ENCODE peak calls at places on chromosomes 13 and 19, in five cellular contexts. H, Q, F, E and C are unnamed samples. For H3K9me2, the result is how much of the 10 kb centered on the place peaks cover.

GRCh38 chr19:16367269-16367683 is 42.6 kb downstream of the KLF2 start:
- DNase-seq in H (peak), Q (no peak), F (peak), E (no peak), C (no peak)

GRCh38 chr19:6536138-6536671 is 5.4 kb downstream of the TNFSF9 start:
- DNase-seq in H (peak), Q (peak), F (peak), E (no peak), C (peak)

GRCh38 chr19:33659835-33660234 is 38.1 kb downstream of the CHST8 start:
- DNase-seq in H (no peak), Q (no peak), F (no peak), E (no peak), C (no peak)

GRCh38 chr13:90867336-90867683 is 480.2 kb upstream of the MIR17HG start:
- DNase-seq in H (peak), Q (peak), F (peak), E (peak), C (peak)

GRCh38 chr13:23557043-23557442 is 13.2 kb upstream of the TNFRSF19 start:
- DNase-seq in H (no peak), Q (no peak), F (no peak), E (no peak), C (no peak)

GRCh38 chr19:54017266-54017665 is 25.8 kb downstream of the CACNG6 start:
- DNase-seq in H (no peak), Q (peak), F (no peak), E (no peak), C (peak)

GRCh38 chr13:19888799-19889198 is 25.4 kb upstream of the ZMYM5 start:
- DNase-seq in H (no peak), Q (no peak), F (no peak), E (no peak), C (peak)

GRCh38 chr13:113815151-113816058 is 48.5 kb downstream of the GAS6 start:
- DNase-seq in H (peak), Q (no peak), F (no peak), E (no peak), C (no peak)

GRCh38 chr13:110535526-110535925 is 26.0 kb downstream of the RAB20 start:
- DNase-seq in H (no peak), Q (no peak), F (no peak), E (no peak), C (no peak)

GRCh38 chr13:38223093-38223492 is 126.6 kb upstream of the UFM1 start:
- DNase-seq in H (no peak), Q (peak), F (no peak), E (no peak), C (peak)

DNA sequence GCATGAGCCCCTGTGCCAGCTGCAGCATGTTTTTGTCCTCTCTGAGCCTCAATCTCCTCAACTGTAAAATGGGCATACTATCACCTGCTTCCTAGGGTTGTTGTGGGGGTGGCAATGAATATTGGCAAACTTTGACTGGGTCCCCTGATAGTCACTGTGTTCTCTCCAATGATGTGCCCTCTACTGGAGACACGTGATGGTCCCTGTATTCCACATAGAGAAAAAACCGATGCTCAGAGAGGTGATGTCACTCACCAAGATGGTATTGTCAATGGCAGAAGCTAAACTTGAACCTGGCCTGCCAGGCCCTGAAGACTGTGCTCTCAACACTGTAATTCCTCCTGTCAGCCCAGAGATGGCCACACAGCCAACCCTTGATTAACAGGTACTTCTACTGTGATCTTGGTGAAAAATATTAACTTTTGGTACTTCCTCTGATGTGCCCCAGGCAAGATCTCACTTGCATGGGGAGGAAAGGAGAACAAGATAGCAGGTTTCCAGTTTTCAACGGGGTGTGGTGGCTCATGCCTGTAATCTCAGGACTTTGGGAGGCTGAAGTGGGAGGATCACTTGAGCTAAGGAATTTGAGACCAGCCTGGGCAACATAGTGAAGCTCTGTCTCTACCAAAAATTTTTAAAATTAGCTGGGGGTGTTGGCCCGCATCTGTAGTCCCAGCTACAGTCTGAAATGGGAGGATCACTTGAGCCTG is 3.6 kb downstream of the CEACAM20 start:
- DNase-seq in H (no peak), Q (peak), F (no peak), E (no peak), C (no peak)
- H3K9me2 ChIP-seq in H (under half), Q (under half), F (under half), E (under half), C (under half)

GRCh38 chr19:17811103-17811502 is 10.2 kb downstream of the INSL3 start:
- DNase-seq in H (no peak), Q (no peak), F (no peak), E (no peak), C (no peak)
- H3K9me2 ChIP-seq in H (under half), Q (under half), F (under half), E (under half), C (under half)

DNA sequence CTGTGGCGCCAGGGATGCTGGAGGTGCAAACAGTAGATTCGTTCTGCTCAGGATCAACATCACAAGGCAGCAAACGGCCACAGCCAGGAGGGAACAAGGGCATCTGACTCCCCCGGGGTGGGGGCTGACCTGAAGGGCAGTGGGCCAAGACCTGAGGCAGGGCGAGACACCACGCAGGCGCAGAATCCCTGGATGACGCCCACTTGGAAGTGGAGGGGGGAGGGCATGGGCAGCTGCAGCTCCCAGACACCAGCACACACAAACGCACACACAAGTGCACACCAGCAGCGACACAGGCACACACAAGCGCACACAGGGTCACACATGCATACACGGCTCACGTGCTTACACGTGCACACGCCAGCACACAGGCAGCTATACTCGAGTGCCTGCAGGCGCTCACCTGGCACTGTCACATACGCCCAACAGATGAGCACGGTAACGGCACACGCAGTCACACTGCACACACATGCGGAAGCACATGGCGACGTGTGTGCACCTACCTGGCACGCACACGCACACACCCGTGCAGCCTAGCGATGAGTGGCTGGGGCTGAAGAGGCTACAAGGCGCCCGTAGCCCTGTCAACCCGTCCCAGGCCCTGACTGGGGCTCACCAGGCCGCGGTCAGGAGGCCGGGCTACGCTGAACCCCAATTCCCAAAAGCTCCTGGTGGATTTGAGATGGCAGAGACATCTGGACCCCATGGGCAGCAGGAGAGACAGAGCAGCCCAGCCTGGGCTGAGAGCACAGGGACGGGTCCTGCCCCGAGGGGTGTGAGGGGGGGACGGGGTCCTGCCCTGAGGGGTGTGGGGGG is 5.5 kb downstream of the C2CD4C start:
- DNase-seq in H (no peak), Q (no peak), F (no peak), E (no peak), C (no peak)
- H3K9me2 ChIP-seq in H (under half), Q (under half), F (under half), E (under half), C (under half)

GRCh38 chr19:46021531-46022041 is 1.3 kb downstream of the PGLYRP1 start:
- DNase-seq in H (no peak), Q (peak), F (no peak), E (no peak), C (no peak)
- H3K9me2 ChIP-seq in H (under half), Q (under half), F (under half), E (under half), C (under half)

GRCh38 chr19:45636275-45636674 is 2.9 kb downstream of the EML2 start:
- DNase-seq in H (no peak), Q (no peak), F (no peak), E (no peak), C (no peak)

GRCh38 chr19:45637890-45638667 is 1.1 kb downstream of the EML2 start:
- DNase-seq in H (no peak), Q (peak), F (no peak), E (peak), C (peak)

GRCh38 chr19:45640849-45641273 is 1.7 kb upstream of the EML2 start:
- DNase-seq in H (no peak), Q (peak), F (no peak), E (no peak), C (no peak)

GRCh38 chr19:45638930-45639729 is at the start of gene EML2:
- DNase-seq in H (peak), Q (peak), F (peak), E (peak), C (peak)

GRCh38 chr19:45636902-45637301 is 2.3 kb downstream of the EML2 start:
- DNase-seq in H (no peak), Q (no peak), F (no peak), E (no peak), C (no peak)
- H3K9me2 ChIP-seq in H (under half), Q (under half), F (under half), E (under half), C (under half)

GRCh38 chr19:56109216-56109615 is 11.9 kb downstream of the ZNF787 start:
- DNase-seq in H (no peak), Q (no peak), F (no peak), E (no peak), C (peak)

GRCh38 chr19:56111601-56112312 is 9.3 kb downstream of the ZNF787 start:
- DNase-seq in H (no peak), Q (peak), F (no peak), E (peak), C (no peak)

GRCh38 chr19:56108447-56109195 is 12.5 kb downstream of the ZNF787 start:
- DNase-seq in H (no peak), Q (no peak), F (no peak), E (no peak), C (peak)

GRCh38 chr19:56112313-56112709 is 8.8 kb downstream of the ZNF787 start:
- DNase-seq in H (peak), Q (no peak), F (no peak), E (no peak), C (no peak)

DNA sequence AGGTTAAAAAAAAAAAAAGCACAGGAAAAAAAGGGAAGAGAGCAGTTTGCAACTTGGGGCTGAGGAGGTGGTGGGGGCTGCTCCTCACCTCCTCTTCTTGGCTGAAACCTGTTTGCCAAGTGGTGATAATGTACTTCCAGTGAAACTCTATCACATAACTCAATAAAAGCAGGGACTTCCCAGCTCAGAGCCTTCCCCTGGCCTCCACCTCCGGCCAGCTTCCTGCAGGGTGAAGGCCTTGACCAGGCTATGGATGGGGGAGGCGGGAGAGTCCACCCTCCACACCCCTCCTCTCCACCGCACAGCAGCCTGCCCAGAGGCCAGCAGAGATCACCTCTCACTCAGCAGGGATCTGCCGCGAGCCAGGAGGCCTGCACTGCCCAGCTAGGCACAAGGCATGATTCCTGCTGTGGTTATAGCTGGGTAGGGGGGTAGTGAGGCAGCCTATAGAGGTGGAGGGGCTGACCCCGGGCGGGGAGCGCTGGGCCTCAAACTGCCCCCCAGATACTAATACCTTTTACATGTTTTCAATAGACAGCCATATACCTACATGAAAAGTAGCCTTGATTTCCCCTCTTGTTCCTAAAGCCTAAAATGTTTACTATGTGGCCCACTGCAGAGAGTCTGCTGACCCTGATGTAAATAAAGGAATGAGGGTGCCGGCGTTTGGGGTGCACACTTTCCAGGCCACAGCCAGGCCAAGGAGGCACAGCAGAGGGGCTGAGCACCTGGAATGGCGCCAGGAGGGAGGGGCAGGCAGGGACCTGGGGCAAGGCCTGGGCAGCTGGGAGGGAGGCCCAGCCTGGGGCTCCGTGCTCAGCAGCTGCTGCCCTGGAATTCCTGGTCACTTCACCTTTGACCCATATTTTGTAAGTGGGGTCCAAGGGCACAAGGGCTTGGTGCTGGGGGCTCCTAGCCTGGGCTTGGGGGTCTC is 10.3 kb downstream of the ZNF787 start:
- DNase-seq in H (no peak), Q (no peak), F (no peak), E (peak), C (no peak)
- H3K9me2 ChIP-seq in H (under half), Q (under half), F (under half), E (under half), C (under half)

DNA sequence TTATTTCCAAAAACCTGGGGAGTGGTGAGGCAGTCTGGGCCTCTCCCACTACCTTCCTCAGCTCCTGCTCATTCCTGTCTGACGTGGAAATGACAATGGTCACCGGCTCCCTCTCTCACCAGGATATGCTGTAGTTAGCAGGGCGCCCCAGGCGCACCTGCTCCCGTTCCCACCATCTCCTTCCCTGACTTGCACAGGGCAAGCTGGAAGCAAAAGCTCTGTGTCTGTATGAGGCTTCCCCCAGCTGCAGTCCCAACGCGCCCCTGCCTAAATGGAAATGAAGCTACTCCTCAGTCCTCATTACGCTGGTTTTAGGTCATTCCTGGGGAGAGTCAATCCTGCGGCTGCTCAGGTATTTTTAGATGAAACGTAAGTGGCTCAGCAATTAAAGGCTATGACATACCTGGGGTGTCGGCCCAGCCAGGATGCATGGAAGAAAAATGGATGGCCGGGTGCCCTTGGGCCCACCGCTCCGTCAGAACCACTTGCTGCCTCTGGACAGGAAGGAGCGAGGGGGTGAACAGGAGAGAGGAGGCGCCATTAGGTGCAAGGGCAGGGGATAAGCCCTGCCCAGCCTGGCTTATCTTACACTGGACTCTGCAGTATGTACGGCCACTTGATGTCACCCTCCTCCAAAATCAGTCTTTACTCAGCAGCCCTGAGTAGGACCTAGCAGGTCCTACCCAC is 32.4 kb downstream of the DHRS12 start:
- DNase-seq in H (no peak), Q (no peak), F (no peak), E (no peak), C (no peak)
- H3K9me2 ChIP-seq in H (under half), Q (under half), F (under half), E (under half), C (under half)